ENCODE peak calls at places on chromosomes 5 and 9, in ten cellular contexts. Q is hepatocyte, X is fibroblast of the aortic adventitia, T is AG04450, G is lung, Y is mesothelial cell of epicardium, S is A549, N is astrocyte, M is endothelial cell, F is AG09309. K is an unnamed sample.

GRCh38 chr9:38619556-38620447 is 594 bp downstream of the ANKRD18A start:
- DNase-seq in Q (peak), X (no peak), T (no peak), G (no peak), Y (no peak), S (no peak), N (no peak), M (peak), F (no peak), K (peak)

GRCh38 chr5:86679529-86679928 is 61.8 kb downstream of the COX7C start:
- DNase-seq in Q (peak), X (peak), T (peak), G (peak), Y (no peak), S (peak), N (peak), M (no peak), F (peak), K (peak)

GRCh38 chr5:34410411-34411139 is 245.6 kb upstream of the RAI14 start:
- DNase-seq in Q (no peak), X (peak), T (no peak), G (no peak), Y (no peak), S (no peak), N (peak), M (no peak), F (no peak), K (no peak)

GRCh38 chr9:13139641-13140171 is 139.8 kb downstream of the MPDZ start:
- DNase-seq in Q (peak), X (peak), T (peak), G (no peak), Y (no peak), S (no peak), N (peak), M (no peak), F (peak), K (peak)

GRCh38 chr5:40991168-40991980 is 79.8 kb downstream of the MROH2B start:
- DNase-seq in Q (peak), X (peak), T (peak), G (peak), Y (no peak), S (no peak), N (peak), M (no peak), F (no peak), K (no peak)

GRCh38 chr9:107739601-107740082 is 250.1 kb upstream of the KLF4 start:
- DNase-seq in Q (no peak), X (peak), T (no peak), G (peak), Y (no peak), S (no peak), N (peak), M (no peak), F (no peak), K (no peak)

GRCh38 chr9:110750272-110750671 is 81.7 kb downstream of the MUSK start:
- DNase-seq in Q (no peak), X (peak), T (no peak), G (no peak), Y (no peak), S (no peak), N (no peak), M (no peak), F (no peak), K (no peak)

GRCh38 chr9:111994831-111995458 is 98.3 kb downstream of the UGCG start:
- DNase-seq in Q (peak), X (peak), T (no peak), G (no peak), Y (no peak), S (no peak), N (peak), M (no peak), F (no peak), K (peak)

GRCh38 chr5:81517462-81517861 is 123.5 kb upstream of the ACOT12 start:
- DNase-seq in Q (no peak), X (peak), T (no peak), G (no peak), Y (no peak), S (no peak), N (no peak), M (no peak), F (no peak), K (no peak)

GRCh38 chr9:123927625-123928308 is 2.2 kb downstream of the DENND1A start:
- DNase-seq in Q (peak), X (peak), T (no peak), G (no peak), Y (no peak), S (no peak), N (no peak), M (no peak), F (peak), K (no peak)

GRCh38 chr5:539469-540214 is 15.4 kb upstream of the SLC9A3 start:
- DNase-seq in Q (no peak), X (no peak), T (no peak), G (no peak), Y (no peak), S (no peak), N (no peak), M (no peak), F (no peak), K (no peak)

DNA sequence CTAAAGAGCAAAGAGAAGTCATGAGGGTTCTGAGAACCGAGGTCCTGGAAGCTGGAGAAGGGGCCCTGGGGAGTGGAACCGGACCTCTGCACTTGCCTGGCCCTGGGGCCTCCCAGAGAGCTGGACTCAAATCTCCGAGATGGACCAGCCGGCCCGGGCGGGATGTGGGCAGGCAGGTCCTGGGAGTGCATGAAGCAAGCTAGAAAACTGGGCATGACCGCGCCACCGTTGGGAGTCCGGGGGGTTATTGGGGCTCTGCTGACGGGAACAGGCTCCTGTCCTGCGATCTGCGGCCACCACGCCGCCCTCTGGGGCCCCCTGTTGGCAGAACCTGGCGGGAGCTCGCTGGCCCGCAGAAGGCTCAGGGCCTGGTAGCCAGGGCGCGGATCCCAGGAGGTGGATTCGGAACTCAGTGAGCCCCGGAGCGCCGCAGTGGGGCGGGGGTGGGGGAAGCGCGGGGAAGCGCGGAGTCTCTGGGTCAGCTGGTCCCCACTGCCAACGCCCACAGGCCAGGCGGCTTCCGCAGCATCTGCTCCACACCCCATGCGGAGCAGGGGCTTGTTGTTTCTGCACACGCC is 150.6 kb downstream of the ERCC6L2 start:
- DNase-seq in Q (peak), X (no peak), T (no peak), G (no peak), Y (no peak), S (no peak), N (no peak), M (peak), F (no peak), K (no peak)
- TF ChIP-seq CTCF in Q (peak), X (no peak), T (peak), G (no peak), Y (no peak), S (no peak), N (no peak), M (peak), F (no peak), K (no peak)

DNA sequence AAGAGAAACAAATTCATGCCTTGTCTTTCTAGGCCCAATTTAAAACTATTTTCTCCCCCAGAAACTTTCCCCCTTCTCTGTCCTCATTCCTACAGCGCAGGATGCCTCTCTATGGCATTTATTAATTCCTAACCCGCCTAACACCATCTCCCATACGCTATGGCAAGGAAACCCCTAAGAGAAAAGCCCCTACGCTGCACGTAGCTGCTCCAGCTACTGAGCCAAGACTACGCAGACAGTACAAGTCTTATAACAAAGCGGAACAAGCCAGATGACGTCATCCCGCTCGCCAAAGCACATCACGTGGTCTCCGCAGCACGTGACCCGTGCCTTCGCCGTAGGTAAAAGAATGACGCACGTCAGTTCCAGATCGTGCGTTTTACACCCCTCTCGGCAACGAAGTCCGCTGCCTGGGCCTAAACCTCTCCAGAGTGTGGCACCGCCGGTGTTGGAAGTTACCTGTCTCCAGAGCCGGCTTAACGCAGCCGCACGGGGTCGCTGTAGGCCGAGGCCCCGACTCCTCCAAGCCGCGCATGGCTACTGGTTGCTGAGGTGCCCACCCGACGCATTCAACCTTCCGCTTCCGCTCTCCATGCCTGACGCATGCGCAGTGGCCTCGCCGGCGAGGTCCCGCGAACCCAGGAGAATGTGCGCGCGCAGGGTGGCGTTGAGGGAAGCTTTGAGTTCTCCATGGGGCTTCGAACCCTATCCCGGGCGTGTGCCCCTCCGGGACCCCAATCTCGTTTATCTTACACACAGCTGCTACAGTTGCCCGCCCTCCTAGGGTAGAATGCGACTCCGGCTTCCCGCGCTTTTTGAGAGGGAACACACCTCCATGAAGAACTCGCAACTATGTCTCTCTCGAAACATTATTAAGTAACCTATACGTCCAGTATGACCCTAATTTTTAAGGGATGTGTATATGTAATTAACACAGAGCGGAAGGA is at the start of gene TRMO:
- DNase-seq in Q (peak), X (peak), T (peak), G (peak), Y (peak), S (peak), N (peak), M (peak), F (peak), K (peak)
- TF ChIP-seq CTCF in Q (peak), X (peak), T (peak), G (peak), Y (peak), S (peak), N (peak), M (peak), F (peak), K (peak)

GRCh38 chr9:127014210-127014609 is 99.6 kb downstream of the RALGPS1 start:
- DNase-seq in Q (peak), X (peak), T (no peak), G (no peak), Y (no peak), S (no peak), N (peak), M (no peak), F (no peak), K (no peak)
- TF ChIP-seq CTCF in Q (no peak), X (no peak), T (no peak), G (no peak), Y (no peak), S (no peak), N (no peak), M (no peak), F (no peak), K (no peak)

DNA sequence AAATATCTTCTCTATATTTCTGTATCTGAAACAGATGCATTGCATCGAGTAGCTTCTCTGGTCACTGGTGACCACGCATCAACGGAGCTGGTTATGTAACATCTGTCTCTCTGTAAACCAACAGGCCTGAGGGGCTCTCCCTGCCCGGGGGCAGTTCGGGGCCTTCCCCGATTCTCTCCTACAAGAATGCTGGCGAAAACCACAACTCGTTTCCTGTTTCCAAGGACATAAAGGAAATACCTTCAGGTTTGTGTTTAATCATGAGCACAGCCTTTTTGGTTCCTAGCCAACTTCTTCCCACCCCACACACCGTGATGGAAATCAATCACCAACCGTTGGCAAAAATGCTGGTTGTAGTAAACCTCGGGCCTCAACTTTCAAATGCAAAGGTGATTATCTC is 25.1 kb downstream of the GDNF start:
- DNase-seq in Q (no peak), X (no peak), T (no peak), G (no peak), Y (no peak), S (no peak), N (peak), M (no peak), F (no peak), K (peak)
- TF ChIP-seq CTCF in Q (no peak), X (no peak), T (no peak), G (no peak), Y (no peak), S (no peak), N (no peak), M (no peak), F (no peak), K (no peak)

DNA sequence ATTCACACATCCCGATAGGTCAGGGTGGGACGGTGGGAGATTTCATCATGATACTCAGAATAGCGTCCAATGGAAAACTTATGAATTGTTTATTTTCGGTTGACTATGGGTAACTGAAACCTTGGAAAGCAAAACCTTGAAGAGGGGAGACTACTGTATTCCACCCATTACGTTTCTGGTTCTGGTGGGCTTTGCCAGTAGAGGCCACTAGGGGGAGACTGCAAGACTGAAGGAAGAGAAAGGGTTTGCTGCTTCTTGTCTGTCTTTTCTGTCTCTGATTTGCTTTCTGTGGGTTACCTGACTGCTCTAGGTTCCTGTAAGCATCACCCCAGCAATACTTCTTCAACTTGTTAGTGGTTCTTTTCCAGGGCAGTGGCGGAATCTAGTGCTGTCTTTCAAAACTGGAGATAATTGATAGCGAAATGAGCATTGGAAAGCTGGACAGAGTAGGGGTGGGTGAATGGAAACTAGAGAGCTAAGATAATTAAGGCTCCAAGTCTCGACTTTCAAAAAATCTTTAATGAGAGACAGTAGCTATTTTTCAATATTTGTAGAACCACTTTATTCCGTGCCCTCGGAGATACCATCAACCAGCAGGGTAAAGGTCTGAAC is 27.0 kb downstream of the GRIN3A start:
- DNase-seq in Q (peak), X (no peak), T (no peak), G (no peak), Y (no peak), S (peak), N (no peak), M (peak), F (no peak), K (peak)
- TF ChIP-seq CTCF in Q (peak), X (peak), T (peak), G (no peak), Y (peak), S (peak), N (peak), M (peak), F (peak), K (peak)

GRCh38 chr9:16579872-16580432 is 290.5 kb downstream of the BNC2 start:
- DNase-seq in Q (no peak), X (no peak), T (no peak), G (no peak), Y (no peak), S (no peak), N (no peak), M (no peak), F (no peak), K (no peak)

GRCh38 chr9:16575878-16576245 is 294.6 kb downstream of the BNC2 start:
- DNase-seq in Q (no peak), X (peak), T (no peak), G (no peak), Y (no peak), S (no peak), N (no peak), M (no peak), F (no peak), K (no peak)

GRCh38 chr9:16571127-16571848 is 299.2 kb downstream of the BNC2 start:
- DNase-seq in Q (no peak), X (peak), T (no peak), G (no peak), Y (no peak), S (no peak), N (no peak), M (no peak), F (no peak), K (no peak)

GRCh38 chr9:16572005-16572727 is 298.3 kb downstream of the BNC2 start:
- DNase-seq in Q (no peak), X (no peak), T (no peak), G (no peak), Y (no peak), S (no peak), N (no peak), M (no peak), F (no peak), K (no peak)

GRCh38 chr9:16575142-16575877 is 295.2 kb downstream of the BNC2 start:
- DNase-seq in Q (no peak), X (no peak), T (no peak), G (no peak), Y (no peak), S (no peak), N (no peak), M (no peak), F (no peak), K (no peak)
- TF ChIP-seq CTCF in Q (no peak), X (no peak), T (no peak), G (no peak), Y (no peak), S (peak), N (no peak), M (no peak), F (peak), K (no peak)

DNA sequence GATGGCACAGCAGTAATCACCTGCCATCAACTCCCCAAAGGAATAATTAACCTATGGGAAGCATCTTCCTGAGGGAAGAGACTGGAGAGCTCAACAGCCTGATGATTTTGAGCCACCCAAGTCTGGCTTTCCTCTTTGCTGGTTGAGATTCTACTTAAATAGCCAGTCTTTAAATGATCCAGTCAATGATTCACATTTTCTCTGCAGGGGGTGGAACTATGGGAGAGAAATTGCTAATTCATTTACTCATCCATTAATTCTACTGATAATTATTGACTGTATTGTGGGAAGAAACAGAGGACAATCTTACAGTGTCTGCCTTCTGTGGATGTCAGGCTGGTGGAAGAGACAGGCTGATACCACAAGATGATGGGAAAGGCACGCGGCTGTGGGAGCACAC is 355.0 kb upstream of the PANK3 start:
- DNase-seq in Q (no peak), X (no peak), T (no peak), G (no peak), Y (no peak), S (no peak), N (no peak), M (no peak), F (no peak), K (no peak)
- TF ChIP-seq CTCF in Q (no peak), X (no peak), T (no peak), G (no peak), Y (no peak), S (no peak), N (no peak), M (no peak), F (no peak), K (no peak)

GRCh38 chr9:37511715-37512010 is 25.9 kb downstream of the POLR1E start:
- DNase-seq in Q (no peak), X (no peak), T (no peak), G (no peak), Y (no peak), S (no peak), N (no peak), M (no peak), F (no peak), K (no peak)

GRCh38 chr9:37512439-37512838 is 26.7 kb downstream of the POLR1E start:
- DNase-seq in Q (no peak), X (no peak), T (no peak), G (no peak), Y (no peak), S (no peak), N (no peak), M (no peak), F (no peak), K (no peak)

GRCh38 chr9:37508834-37509206 is 23.1 kb downstream of the POLR1E start:
- DNase-seq in Q (no peak), X (no peak), T (no peak), G (no peak), Y (no peak), S (no peak), N (no peak), M (no peak), F (no peak), K (no peak)

GRCh38 chr9:37509536-37509935 is 23.8 kb downstream of the POLR1E start:
- DNase-seq in Q (no peak), X (no peak), T (no peak), G (no peak), Y (no peak), S (no peak), N (no peak), M (no peak), F (no peak), K (no peak)

DNA sequence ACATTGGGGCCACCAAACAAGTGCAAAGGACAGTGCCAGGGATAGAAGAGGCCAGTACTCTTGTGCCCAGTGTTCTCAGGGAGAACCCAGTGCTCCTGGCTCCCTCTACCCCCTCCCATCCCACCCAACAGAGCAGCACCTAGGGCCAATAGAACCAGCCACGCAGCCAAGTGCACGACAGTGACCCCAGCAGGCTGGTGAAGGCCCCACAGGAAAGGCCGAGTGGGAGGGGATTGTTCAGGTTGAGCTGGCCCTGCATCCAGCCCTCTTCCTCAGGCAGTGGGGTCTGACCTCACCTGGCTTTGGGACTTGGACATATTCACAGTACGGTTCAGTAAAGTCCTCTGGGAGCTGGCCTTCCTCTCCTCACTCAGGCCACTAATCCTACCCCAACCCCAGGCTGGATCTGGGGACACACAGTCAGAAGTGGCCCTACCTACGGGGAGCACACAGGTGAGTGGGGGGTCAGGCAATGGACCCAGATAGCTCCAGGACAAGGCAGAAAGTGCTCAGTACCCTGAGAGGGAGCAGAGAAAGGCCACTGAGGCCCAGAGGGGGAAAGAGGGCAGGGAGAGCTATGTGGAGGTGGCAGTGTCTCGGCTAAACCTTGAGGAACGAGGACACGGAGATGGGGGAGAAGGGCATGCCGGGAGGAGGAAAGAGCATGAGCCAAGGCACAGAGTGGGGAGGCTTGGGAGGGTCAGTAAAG is 25.4 kb downstream of the POLR1E start:
- DNase-seq in Q (peak), X (no peak), T (no peak), G (no peak), Y (no peak), S (no peak), N (no peak), M (peak), F (no peak), K (no peak)
- TF ChIP-seq CTCF in Q (peak), X (no peak), T (peak), G (no peak), Y (no peak), S (no peak), N (no peak), M (no peak), F (peak), K (no peak)